ENCODE peak calls at places on chromosomes 12 and 14, in eight cellular contexts. Z is CD4-positive, alpha-beta memory T cell; F is fibroblast of the aortic adventitia; O is stomach; V is colonic mucosa; G is heart left ventricle; M is H1; L is fibroblast of lung. T is an unnamed sample.

GRCh38 chr14:100296106-100296651 is 10.1 kb downstream of the SLC25A29 start:
- DNase-seq in Z (no peak), F (no peak), O (no peak), V (no peak), G (peak), M (no peak), L (no peak), T (no peak)

GRCh38 chr14:50060871-50061663 is 55.3 kb downstream of the VCPKMT start:
- DNase-seq in Z (peak), F (peak), O (no peak), V (peak), G (peak), M (no peak), L (peak), T (peak)

GRCh38 chr14:60723218-60724079 is 702 bp downstream of the SIX4 start:
- DNase-seq in Z (peak), F (peak), O (peak), V (peak), G (peak), M (peak), L (peak), T (peak)

GRCh38 chr12:125092872-125093680 is 27.8 kb downstream of the AACS start:
- DNase-seq in Z (no peak), F (peak), O (peak), V (peak), G (peak), M (no peak), L (peak), T (peak)

GRCh38 chr12:104386461-104386860 is 70.3 kb upstream of the CHST11 start:
- DNase-seq in Z (no peak), F (no peak), O (no peak), V (no peak), G (no peak), M (no peak), L (no peak), T (no peak)

GRCh38 chr12:68435816-68436215 is 103.7 kb upstream of the MDM1 start:
- DNase-seq in Z (no peak), F (no peak), O (no peak), V (no peak), G (no peak), M (no peak), L (peak), T (peak)

GRCh38 chr12:69022674-69023073 is 89.7 kb upstream of the CPM start:
- DNase-seq in Z (no peak), F (no peak), O (no peak), V (no peak), G (no peak), M (no peak), L (no peak), T (no peak)

GRCh38 chr12:59973515-59973914 is 377.7 kb downstream of the SLC16A7 start:
- DNase-seq in Z (no peak), F (peak), O (no peak), V (no peak), G (no peak), M (no peak), L (peak), T (peak)

GRCh38 chr14:100750762-100751699 is 24.3 kb downstream of the DLK1 start:
- DNase-seq in Z (no peak), F (no peak), O (no peak), V (no peak), G (no peak), M (no peak), L (no peak), T (no peak)

GRCh38 chr14:61341275-61342210 is 20.2 kb downstream of the PRKCH start:
- DNase-seq in Z (no peak), F (no peak), O (no peak), V (no peak), G (no peak), M (no peak), L (no peak), T (no peak)

GRCh38 chr12:111605931-111606625 is 7.0 kb upstream of the ATXN2 start:
- DNase-seq in Z (no peak), F (no peak), O (no peak), V (no peak), G (no peak), M (no peak), L (no peak), T (peak)

GRCh38 chr12:46460682-46461215 is 88.2 kb upstream of the SLC38A2 start:
- DNase-seq in Z (no peak), F (no peak), O (no peak), V (no peak), G (no peak), M (no peak), L (no peak), T (no peak)

GRCh38 chr14:101347893-101348777 is 213.2 kb upstream of the DIO3 start:
- DNase-seq in Z (no peak), F (no peak), O (peak), V (no peak), G (no peak), M (no peak), L (no peak), T (no peak)

GRCh38 chr14:100342195-100342594 is 19.1 kb downstream of the SLC25A47 start:
- DNase-seq in Z (no peak), F (no peak), O (no peak), V (no peak), G (no peak), M (no peak), L (no peak), T (no peak)

GRCh38 chr14:94322648-94323570 is at the start of gene SERPINA6:
- DNase-seq in Z (no peak), F (peak), O (no peak), V (peak), G (no peak), M (no peak), L (peak), T (peak)

GRCh38 chr12:28127455-28127854 is 62.8 kb upstream of the CCDC91 start:
- DNase-seq in Z (no peak), F (no peak), O (no peak), V (no peak), G (no peak), M (no peak), L (peak), T (no peak)

GRCh38 chr12:48189331-48190125 is 6.1 kb downstream of the CCDC184 start:
- DNase-seq in Z (peak), F (peak), O (peak), V (peak), G (peak), M (peak), L (peak), T (peak)

GRCh38 chr14:54715244-54715643 is 148.3 kb downstream of the SAMD4A start:
- DNase-seq in Z (no peak), F (peak), O (no peak), V (no peak), G (peak), M (no peak), L (peak), T (peak)

DNA sequence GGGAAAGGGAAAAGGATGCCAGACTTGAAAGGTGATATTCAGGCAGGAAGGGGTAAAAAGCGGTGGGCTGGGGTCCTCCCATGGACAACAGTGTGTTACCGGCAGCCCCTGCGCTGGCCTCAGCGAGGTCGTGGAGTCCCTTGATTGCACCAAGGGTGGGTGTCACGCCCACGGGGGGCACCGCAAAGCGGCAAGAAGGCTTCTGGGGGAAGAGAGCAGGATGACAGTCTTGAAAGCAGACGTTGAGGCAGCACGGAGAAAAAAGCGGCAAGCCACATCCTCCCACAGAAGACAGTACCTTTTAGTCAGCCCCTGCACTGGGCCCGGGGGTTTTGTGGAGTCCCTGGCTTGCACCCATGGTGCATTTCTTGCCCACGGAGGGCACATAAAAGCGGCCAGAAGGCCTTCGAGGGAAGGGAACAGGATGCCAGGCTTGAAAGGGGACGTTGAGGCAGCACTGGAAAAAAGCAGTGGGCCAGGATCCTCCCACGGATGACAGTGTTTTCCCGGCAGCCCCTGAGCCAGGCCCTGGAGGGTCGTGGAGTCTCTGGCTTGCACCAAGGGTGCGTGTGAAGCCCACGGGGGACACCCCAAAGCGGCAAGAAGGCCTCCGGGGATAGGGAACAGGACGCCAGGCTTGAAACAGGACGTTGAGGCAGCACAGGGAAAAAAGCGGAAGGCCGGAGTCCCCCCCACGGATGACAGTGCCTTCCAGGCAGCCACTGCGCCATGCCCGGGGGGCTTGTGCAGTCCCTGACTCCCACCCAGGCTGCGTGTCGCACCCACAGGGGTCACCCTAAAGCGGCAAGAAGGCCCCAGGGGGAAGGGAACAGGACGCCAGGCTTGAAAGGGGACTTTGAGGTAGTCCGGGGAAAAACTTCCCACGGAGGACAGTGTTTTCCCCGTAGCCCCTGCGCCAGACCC is 162.2 kb upstream of the ALG10B start:
- DNase-seq in Z (no peak), F (no peak), O (no peak), V (no peak), G (no peak), M (no peak), L (no peak), T (no peak)
- H3K4me3 ChIP-seq in Z (no peak), F (no peak), O (no peak), V (no peak), G (no peak), M (no peak), L (no peak), T (no peak)

GRCh38 chr12:49635036-49635435 is 11.7 kb downstream of the PRPF40B start:
- DNase-seq in Z (no peak), F (no peak), O (no peak), V (no peak), G (no peak), M (no peak), L (no peak), T (no peak)

GRCh38 chr12:49637401-49637800 is 14.0 kb downstream of the PRPF40B start:
- DNase-seq in Z (no peak), F (no peak), O (no peak), V (no peak), G (no peak), M (no peak), L (no peak), T (no peak)

GRCh38 chr12:49636574-49636973 is 13.2 kb downstream of the PRPF40B start:
- DNase-seq in Z (no peak), F (no peak), O (no peak), V (no peak), G (no peak), M (no peak), L (no peak), T (no peak)

GRCh38 chr12:49635656-49636055 is 12.3 kb downstream of the PRPF40B start:
- DNase-seq in Z (no peak), F (no peak), O (no peak), V (no peak), G (no peak), M (no peak), L (no peak), T (no peak)

GRCh38 chr12:49636979-49637378 is 13.6 kb downstream of the PRPF40B start:
- DNase-seq in Z (peak), F (peak), O (peak), V (peak), G (peak), M (no peak), L (peak), T (peak)
- H3K4me3 ChIP-seq in Z (no peak), F (no peak), O (no peak), V (no peak), G (no peak), M (no peak), L (no peak), T (no peak)

DNA sequence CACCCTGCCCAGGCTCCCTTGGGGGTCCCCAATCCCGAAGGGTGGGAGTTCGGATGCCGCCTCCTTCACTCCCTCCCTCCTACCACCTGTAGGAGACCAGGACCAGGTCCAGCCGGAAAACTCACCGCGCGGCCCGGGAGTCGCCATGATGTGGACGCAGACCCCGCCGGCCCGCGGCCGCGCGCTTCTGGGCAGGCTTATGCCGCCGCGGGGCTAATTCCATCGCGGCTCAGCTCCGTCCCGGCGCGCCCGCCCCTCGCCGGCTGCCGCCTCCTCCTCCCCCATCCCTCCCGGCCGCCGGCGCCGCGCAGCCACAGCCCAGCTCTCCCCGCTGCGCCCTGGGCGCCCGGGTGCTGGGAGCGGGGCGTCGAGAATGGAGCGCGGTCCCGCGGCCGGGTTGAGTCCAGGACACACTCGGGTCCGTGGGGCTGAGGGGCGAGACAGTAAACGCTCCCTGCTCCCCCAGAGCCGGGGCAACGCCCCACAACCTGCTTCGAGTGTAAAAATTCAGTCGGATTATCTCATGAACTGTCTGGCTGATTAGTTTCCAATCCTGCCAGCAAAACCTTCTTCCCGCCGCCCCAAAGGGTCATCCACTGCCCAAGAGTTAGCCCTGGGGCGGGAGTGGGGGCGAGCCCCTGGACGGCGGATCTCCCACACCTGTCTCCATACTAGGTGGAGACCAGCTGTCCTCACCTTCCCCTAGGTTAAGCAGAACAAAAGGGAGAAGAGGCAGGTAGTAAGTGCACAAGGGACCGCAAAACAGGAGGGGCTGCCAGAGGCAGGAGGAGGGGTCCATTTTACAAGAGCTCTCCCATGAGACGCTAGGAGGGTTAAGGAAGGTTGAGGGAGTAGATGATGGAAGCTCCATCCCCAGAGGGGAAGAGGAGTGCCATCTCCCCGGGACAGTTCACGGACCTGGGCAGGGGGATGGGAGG is at the start of gene ANO2:
- DNase-seq in Z (no peak), F (no peak), O (no peak), V (no peak), G (no peak), M (peak), L (peak), T (no peak)
- H3K4me3 ChIP-seq in Z (no peak), F (peak), O (peak), V (peak), G (peak), M (peak), L (peak), T (peak)

GRCh38 chr12:9719835-9720234 is 13.1 kb downstream of the CLECL1 start:
- DNase-seq in Z (no peak), F (no peak), O (no peak), V (no peak), G (no peak), M (no peak), L (no peak), T (no peak)

GRCh38 chr12:9725471-9725870 is 7.4 kb downstream of the CLECL1 start:
- DNase-seq in Z (no peak), F (no peak), O (no peak), V (no peak), G (no peak), M (no peak), L (no peak), T (no peak)

GRCh38 chr12:9727813-9728212 is 5.1 kb downstream of the CLECL1 start:
- DNase-seq in Z (no peak), F (no peak), O (no peak), V (no peak), G (no peak), M (no peak), L (no peak), T (no peak)

GRCh38 chr12:9721394-9722092 is 11.4 kb downstream of the CLECL1 start:
- DNase-seq in Z (no peak), F (peak), O (no peak), V (no peak), G (no peak), M (no peak), L (peak), T (peak)

GRCh38 chr12:9724023-9724422 is 8.9 kb downstream of the CLECL1 start:
- DNase-seq in Z (no peak), F (no peak), O (no peak), V (no peak), G (no peak), M (no peak), L (no peak), T (no peak)
- H3K4me3 ChIP-seq in Z (no peak), F (no peak), O (no peak), V (no peak), G (no peak), M (no peak), L (no peak), T (no peak)

DNA sequence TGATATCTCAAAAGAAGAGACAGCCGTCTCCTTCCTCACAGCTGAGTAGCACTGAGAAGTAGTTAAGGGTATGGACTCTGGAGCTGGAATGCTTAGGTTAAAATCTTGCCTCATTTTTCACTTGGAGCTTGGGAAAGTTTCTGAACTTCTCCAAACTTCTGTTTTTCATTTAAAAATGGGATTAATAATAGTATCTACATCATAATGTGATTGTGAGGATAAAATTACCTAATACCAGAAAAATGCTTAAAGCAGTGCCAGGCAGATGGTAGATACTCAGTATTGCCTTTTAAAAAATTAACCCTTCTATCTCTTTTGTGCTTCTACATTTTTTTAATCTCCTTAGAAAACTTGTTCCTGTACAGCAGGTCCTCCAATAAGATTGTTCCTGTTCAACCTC is 63.1 kb downstream of the A2M start:
- DNase-seq in Z (no peak), F (peak), O (no peak), V (no peak), G (no peak), M (no peak), L (no peak), T (no peak)
- H3K4me3 ChIP-seq in Z (no peak), F (no peak), O (no peak), V (no peak), G (no peak), M (no peak), L (no peak), T (no peak)

GRCh38 chr12:123270380-123271181 is 1.1 kb downstream of the CDK2AP1 start:
- DNase-seq in Z (no peak), F (peak), O (no peak), V (peak), G (peak), M (peak), L (peak), T (peak)

GRCh38 chr12:123269980-123270379 is 1.7 kb downstream of the CDK2AP1 start:
- DNase-seq in Z (no peak), F (no peak), O (no peak), V (peak), G (no peak), M (peak), L (no peak), T (no peak)

GRCh38 chr12:123269395-123269892 is 2.2 kb downstream of the CDK2AP1 start:
- DNase-seq in Z (no peak), F (peak), O (peak), V (peak), G (peak), M (peak), L (peak), T (peak)

GRCh38 chr12:123273166-123273565 is 1.5 kb upstream of the CDK2AP1 start:
- DNase-seq in Z (no peak), F (no peak), O (no peak), V (no peak), G (no peak), M (no peak), L (no peak), T (no peak)

GRCh38 chr12:123271182-123271491 is 519 bp downstream of the CDK2AP1 start:
- DNase-seq in Z (peak), F (peak), O (peak), V (peak), G (peak), M (peak), L (peak), T (peak)
- H3K4me3 ChIP-seq in Z (no peak), F (peak), O (peak), V (peak), G (peak), M (peak), L (peak), T (peak)

GRCh38 chr14:57575482-57575881 is 81.8 kb upstream of the CCDC198 start:
- DNase-seq in Z (no peak), F (no peak), O (no peak), V (no peak), G (peak), M (no peak), L (no peak), T (no peak)
- H3K4me3 ChIP-seq in Z (no peak), F (no peak), O (no peak), V (no peak), G (no peak), M (no peak), L (no peak), T (no peak)

GRCh38 chr14:105944632-105945610 is 418.5 kb downstream of the TMEM121 start:
- DNase-seq in Z (peak), F (no peak), O (peak), V (peak), G (peak), M (peak), L (no peak), T (no peak)
- H3K4me3 ChIP-seq in Z (no peak), F (no peak), O (no peak), V (no peak), G (no peak), M (no peak), L (no peak), T (no peak)